ENCODE peak calls at places on chromosomes 16 and 17, in eight cellular contexts. Z, P, Q, B, U, W, G and R are unnamed samples.

GRCh38 chr16:68079616-68080344 is 5.4 kb upstream of the NFATC3 start:
- DNase-seq in Z (peak; percentile 51), P (no peak), Q (no peak), B (peak; percentile 46), U (peak; percentile 66), W (no peak), G (peak; percentile 68), R (peak; percentile 59)

GRCh38 chr17:42577140-42577531 is 393 bp downstream of the PSMC3IP start:
- DNase-seq in Z (no peak), P (no peak), Q (no peak), B (no peak), U (no peak), W (no peak), G (no peak), R (no peak)

GRCh38 chr17:2718150-2718938 is 6.8 kb upstream of the CLUH start:
- DNase-seq in Z (no peak), P (no peak), Q (no peak), B (no peak), U (no peak), W (no peak), G (no peak), R (no peak)

GRCh38 chr16:60120586-60120985 is 1386.5 kb upstream of the GOT2 start:
- DNase-seq in Z (no peak), P (no peak), Q (no peak), B (no peak), U (no peak), W (no peak), G (no peak), R (no peak)

GRCh38 chr16:49532243-49532870 is 158.8 kb downstream of the C16orf78 start:
- DNase-seq in Z (no peak), P (no peak), Q (peak; percentile 56), B (no peak), U (no peak), W (no peak), G (no peak), R (no peak)

GRCh38 chr16:1351215-1351581 is 480 bp downstream of the TSR3 start:
- DNase-seq in Z (no peak), P (no peak), Q (no peak), B (no peak), U (no peak), W (no peak), G (no peak), R (no peak)

GRCh38 chr16:85532147-85532546 is 81.0 kb upstream of the GSE1 start:
- DNase-seq in Z (no peak), P (no peak), Q (no peak), B (no peak), U (no peak), W (no peak), G (no peak), R (no peak)

GRCh38 chr16:88782454-88783390 is 2.3 kb downstream of the PIEZO1 start:
- DNase-seq in Z (peak; percentile 59), P (peak; percentile 90), Q (no peak), B (peak; percentile 41), U (peak; percentile 68), W (peak; percentile 71), G (no peak), R (peak; percentile 68)

GRCh38 chr17:65194670-65195334 is 57.6 kb downstream of the RGS9 start:
- DNase-seq in Z (no peak), P (no peak), Q (no peak), B (no peak), U (no peak), W (no peak), G (no peak), R (no peak)

GRCh38 chr16:85055503-85056210 is 28.1 kb downstream of the KIAA0513 start:
- DNase-seq in Z (peak; percentile 65), P (no peak), Q (no peak), B (peak; percentile 65), U (peak; percentile 57), W (peak; percentile 50), G (peak; percentile 75), R (peak; percentile 67)